ENCODE peak calls at places on chromosome 1, in nine cellular contexts. N is EL; C is stimulated activated CD4-positive, alpha-beta T cell treated with anti-CD3 and anti-CD28 coated beads, TNF-alpha, amount 100 ng/mL, for 4 hours; Z is mucosa of descending colon; J is Calu3; D is mesothelial cell of epicardium; I is activated T-helper 1 cell treated with anti-CD3 and anti-CD28 coated beads, Interleukin-2, amount 50 U/mL, for 16 hours; B is uterus; R is GM13977. Q is an unnamed sample.

GRCh38 chr1:233328661-233329498 is 1.4 kb downstream of the MAP3K21 start:
- DNase-seq in N (no peak), C (no peak), Z (peak), J (peak), D (no peak), I (no peak), B (peak), R (no peak), Q (no peak)

GRCh38 chr1:37157634-37158033 is 123.3 kb upstream of the GRIK3 start:
- DNase-seq in N (no peak), C (no peak), Z (no peak), J (no peak), D (no peak), I (no peak), B (no peak), R (no peak), Q (peak)

GRCh38 chr1:228378453-228379164 is 28.0 kb downstream of the TRIM11 start:
- DNase-seq in N (peak), C (peak), Z (peak), J (peak), D (peak), I (peak), B (peak), R (peak), Q (no peak)

GRCh38 chr1:37177230-37177864 is 143.0 kb upstream of the GRIK3 start:
- DNase-seq in N (peak), C (no peak), Z (no peak), J (peak), D (no peak), I (no peak), B (no peak), R (peak), Q (peak)

GRCh38 chr1:37948160-37948559 is 1.3 kb upstream of the INPP5B start:
- DNase-seq in N (no peak), C (no peak), Z (no peak), J (no peak), D (no peak), I (no peak), B (no peak), R (no peak), Q (no peak)

GRCh38 chr1:238377280-238377919 is 486.7 kb upstream of the ZP4 start:
- DNase-seq in N (no peak), C (no peak), Z (no peak), J (no peak), D (no peak), I (no peak), B (no peak), R (no peak), Q (no peak)

GRCh38 chr1:210691039-210691438 is 362.3 kb downstream of the HHAT start:
- DNase-seq in N (no peak), C (no peak), Z (no peak), J (no peak), D (no peak), I (no peak), B (no peak), R (no peak), Q (no peak)

GRCh38 chr1:20823879-20824278 is 36.8 kb upstream of the HP1BP3 start:
- DNase-seq in N (no peak), C (no peak), Z (no peak), J (no peak), D (no peak), I (no peak), B (no peak), R (no peak), Q (no peak)

GRCh38 chr1:65668368-65668767 is 124.3 kb upstream of the PDE4B start:
- DNase-seq in N (peak), C (no peak), Z (no peak), J (no peak), D (no peak), I (no peak), B (no peak), R (no peak), Q (no peak)

GRCh38 chr1:21669287-21670058 is at the start of gene RAP1GAP:
- DNase-seq in N (no peak), C (no peak), Z (peak), J (no peak), D (no peak), I (no peak), B (no peak), R (peak), Q (no peak)

GRCh38 chr1:89512996-89513395 is 11.6 kb upstream of the LRRC8B start:
- DNase-seq in N (no peak), C (no peak), Z (no peak), J (no peak), D (no peak), I (no peak), B (no peak), R (no peak), Q (no peak)

GRCh38 chr1:91553196-91553595 is 52.5 kb downstream of the CDC7 start:
- DNase-seq in N (peak), C (no peak), Z (no peak), J (no peak), D (no peak), I (no peak), B (no peak), R (no peak), Q (no peak)

GRCh38 chr1:198913667-198914066 is 274.8 kb downstream of the PTPRC start:
- DNase-seq in N (no peak), C (no peak), Z (no peak), J (no peak), D (no peak), I (no peak), B (no peak), R (no peak), Q (no peak)

GRCh38 chr1:109396971-109397370 is 747 bp downstream of the SORT1 start:
- DNase-seq in N (no peak), C (no peak), Z (no peak), J (no peak), D (no peak), I (no peak), B (no peak), R (no peak), Q (no peak)

GRCh38 chr1:61672376-61672775 is 52.6 kb downstream of the TM2D1 start:
- DNase-seq in N (no peak), C (no peak), Z (no peak), J (no peak), D (no peak), I (no peak), B (no peak), R (no peak), Q (no peak)

GRCh38 chr1:209227941-209228340 is 355.6 kb upstream of the CAMK1G start:
- DNase-seq in N (no peak), C (no peak), Z (no peak), J (no peak), D (no peak), I (no peak), B (no peak), R (no peak), Q (no peak)

GRCh38 chr1:108708726-108709660 is 3.7 kb upstream of the FNDC7 start:
- DNase-seq in N (no peak), C (no peak), Z (no peak), J (no peak), D (no peak), I (peak), B (no peak), R (peak), Q (no peak)

GRCh38 chr1:202023033-202023433 is 12.6 kb downstream of the ELF3 start:
- DNase-seq in N (no peak), C (no peak), Z (peak), J (peak), D (no peak), I (no peak), B (no peak), R (no peak), Q (no peak)

GRCh38 chr1:39620659-39621165 is 18.7 kb downstream of the HEYL start:
- DNase-seq in N (no peak), C (no peak), Z (no peak), J (no peak), D (no peak), I (no peak), B (no peak), R (no peak), Q (no peak)

GRCh38 chr1:108861566-108861965 is 4.7 kb upstream of the AKNAD1 start:
- DNase-seq in N (no peak), C (no peak), Z (no peak), J (no peak), D (no peak), I (no peak), B (no peak), R (no peak), Q (no peak)

GRCh38 chr1:179743679-179744400 is 749 bp downstream of the FAM163A start:
- DNase-seq in N (no peak), C (no peak), Z (no peak), J (peak), D (no peak), I (no peak), B (no peak), R (peak), Q (no peak)

Q was measured in gastrocnemius medialis.